ENCODE peak calls at places on chromosome 2, in nine cellular contexts. One of them, this sample, is unnamed. For H3K4me1, the result is how much of the 10 kb centered on the place peaks cover.

GRCh38 chr2:183244300-183244849 is 120.1 kb downstream of the NUP35 start:
- DNase-seq in HepG2: no peak
- DNase-seq in uterus: no peak
- DNase-seq in body of pancreas: no peak
- DNase-seq in A549: no peak
- DNase-seq in heart left ventricle: no peak
- DNase-seq in vagina: no peak
- DNase-seq in right lobe of liver: no peak
- DNase-seq in transverse colon: no peak
- DNase-seq in this sample: no peak

GRCh38 chr2:217669831-217670230 is 333.0 kb downstream of the TNS1 start:
- DNase-seq in HepG2: no peak
- DNase-seq in uterus: no peak
- DNase-seq in body of pancreas: no peak
- DNase-seq in A549: no peak
- DNase-seq in heart left ventricle: no peak
- DNase-seq in vagina: no peak
- DNase-seq in right lobe of liver: no peak
- DNase-seq in transverse colon: no peak
- DNase-seq in this sample: no peak

GRCh38 chr2:162092656-162093556 is 18.9 kb upstream of the DPP4 start:
- DNase-seq in HepG2: no peak
- DNase-seq in uterus: peak
- DNase-seq in body of pancreas: peak
- DNase-seq in A549: no peak
- DNase-seq in heart left ventricle: peak
- DNase-seq in vagina: no peak
- DNase-seq in right lobe of liver: no peak
- DNase-seq in transverse colon: no peak
- DNase-seq in this sample: peak

GRCh38 chr2:210816769-210817168 is 260.4 kb downstream of the CPS1 start:
- DNase-seq in HepG2: no peak
- DNase-seq in uterus: no peak
- DNase-seq in body of pancreas: no peak
- DNase-seq in A549: no peak
- DNase-seq in heart left ventricle: no peak
- DNase-seq in vagina: no peak
- DNase-seq in right lobe of liver: no peak
- DNase-seq in transverse colon: no peak
- DNase-seq in this sample: no peak

GRCh38 chr2:39024833-39025232 is 96.0 kb downstream of the SOS1 start:
- DNase-seq in HepG2: no peak
- DNase-seq in uterus: no peak
- DNase-seq in body of pancreas: no peak
- DNase-seq in A549: no peak
- DNase-seq in heart left ventricle: no peak
- DNase-seq in vagina: no peak
- DNase-seq in right lobe of liver: no peak
- DNase-seq in transverse colon: no peak
- DNase-seq in this sample: no peak

GRCh38 chr2:214376631-214377624 is 33.9 kb upstream of the VWC2L start:
- DNase-seq in HepG2: no peak
- DNase-seq in uterus: no peak
- DNase-seq in body of pancreas: no peak
- DNase-seq in A549: no peak
- DNase-seq in heart left ventricle: no peak
- DNase-seq in vagina: no peak
- DNase-seq in right lobe of liver: no peak
- DNase-seq in transverse colon: no peak
- DNase-seq in this sample: no peak

GRCh38 chr2:7878786-7879515 is 802.9 kb upstream of the ID2 start:
- DNase-seq in HepG2: no peak
- DNase-seq in uterus: no peak
- DNase-seq in body of pancreas: no peak
- DNase-seq in A549: no peak
- DNase-seq in heart left ventricle: no peak
- DNase-seq in vagina: no peak
- DNase-seq in right lobe of liver: no peak
- DNase-seq in transverse colon: no peak
- DNase-seq in this sample: no peak

GRCh38 chr2:216284708-216285107 is 87.6 kb downstream of the MARCHF4 start:
- DNase-seq in HepG2: no peak
- DNase-seq in uterus: no peak
- DNase-seq in body of pancreas: no peak
- DNase-seq in A549: no peak
- DNase-seq in heart left ventricle: no peak
- DNase-seq in vagina: no peak
- DNase-seq in right lobe of liver: no peak
- DNase-seq in transverse colon: no peak
- DNase-seq in this sample: no peak

GRCh38 chr2:218777276-218777990 is 4.5 kb upstream of the CYP27A1 start:
- DNase-seq in HepG2: no peak
- DNase-seq in uterus: no peak
- DNase-seq in body of pancreas: no peak
- DNase-seq in A549: no peak
- DNase-seq in heart left ventricle: no peak
- DNase-seq in vagina: no peak
- DNase-seq in right lobe of liver: no peak
- DNase-seq in transverse colon: no peak
- DNase-seq in this sample: no peak

GRCh38 chr2:158686166-158686792 is 108.8 kb upstream of the DAPL1 start:
- DNase-seq in HepG2: no peak
- DNase-seq in uterus: no peak
- DNase-seq in body of pancreas: no peak
- DNase-seq in A549: no peak
- DNase-seq in heart left ventricle: no peak
- DNase-seq in vagina: no peak
- DNase-seq in right lobe of liver: no peak
- DNase-seq in transverse colon: no peak
- DNase-seq in this sample: no peak

GRCh38 chr2:190407246-190407661 is 901 bp upstream of the MFSD6 start:
- DNase-seq in HepG2: no peak
- DNase-seq in uterus: no peak
- DNase-seq in body of pancreas: no peak
- DNase-seq in A549: no peak
- DNase-seq in heart left ventricle: no peak
- DNase-seq in vagina: no peak
- DNase-seq in right lobe of liver: no peak
- DNase-seq in transverse colon: no peak
- DNase-seq in this sample: no peak

GRCh38 chr2:26190369-26190768 is 17.5 kb downstream of the GAREM2 start:
- DNase-seq in HepG2: no peak
- DNase-seq in uterus: no peak
- DNase-seq in body of pancreas: no peak
- DNase-seq in A549: no peak
- DNase-seq in heart left ventricle: no peak
- DNase-seq in vagina: no peak
- DNase-seq in right lobe of liver: no peak
- DNase-seq in transverse colon: no peak
- DNase-seq in this sample: no peak

GRCh38 chr2:218290316-218291261 is 1.7 kb downstream of the TMBIM1 start:
- DNase-seq in HepG2: no peak
- DNase-seq in uterus: no peak
- DNase-seq in body of pancreas: no peak
- DNase-seq in A549: no peak
- DNase-seq in heart left ventricle: no peak
- DNase-seq in vagina: no peak
- DNase-seq in right lobe of liver: no peak
- DNase-seq in transverse colon: peak
- DNase-seq in this sample: peak

GRCh38 chr2:55093381-55093780 is 43.1 kb upstream of the RTN4 start:
- DNase-seq in HepG2: no peak
- DNase-seq in uterus: no peak
- DNase-seq in body of pancreas: no peak
- DNase-seq in A549: no peak
- DNase-seq in heart left ventricle: no peak
- DNase-seq in vagina: no peak
- DNase-seq in right lobe of liver: no peak
- DNase-seq in transverse colon: no peak
- DNase-seq in this sample: no peak

GRCh38 chr2:109722026-109722425 is 72.1 kb upstream of the RGPD5 start:
- DNase-seq in HepG2: no peak
- DNase-seq in uterus: no peak
- DNase-seq in body of pancreas: peak
- DNase-seq in A549: no peak
- DNase-seq in heart left ventricle: no peak
- DNase-seq in vagina: peak
- DNase-seq in right lobe of liver: no peak
- DNase-seq in transverse colon: no peak
- DNase-seq in this sample: peak

DNA sequence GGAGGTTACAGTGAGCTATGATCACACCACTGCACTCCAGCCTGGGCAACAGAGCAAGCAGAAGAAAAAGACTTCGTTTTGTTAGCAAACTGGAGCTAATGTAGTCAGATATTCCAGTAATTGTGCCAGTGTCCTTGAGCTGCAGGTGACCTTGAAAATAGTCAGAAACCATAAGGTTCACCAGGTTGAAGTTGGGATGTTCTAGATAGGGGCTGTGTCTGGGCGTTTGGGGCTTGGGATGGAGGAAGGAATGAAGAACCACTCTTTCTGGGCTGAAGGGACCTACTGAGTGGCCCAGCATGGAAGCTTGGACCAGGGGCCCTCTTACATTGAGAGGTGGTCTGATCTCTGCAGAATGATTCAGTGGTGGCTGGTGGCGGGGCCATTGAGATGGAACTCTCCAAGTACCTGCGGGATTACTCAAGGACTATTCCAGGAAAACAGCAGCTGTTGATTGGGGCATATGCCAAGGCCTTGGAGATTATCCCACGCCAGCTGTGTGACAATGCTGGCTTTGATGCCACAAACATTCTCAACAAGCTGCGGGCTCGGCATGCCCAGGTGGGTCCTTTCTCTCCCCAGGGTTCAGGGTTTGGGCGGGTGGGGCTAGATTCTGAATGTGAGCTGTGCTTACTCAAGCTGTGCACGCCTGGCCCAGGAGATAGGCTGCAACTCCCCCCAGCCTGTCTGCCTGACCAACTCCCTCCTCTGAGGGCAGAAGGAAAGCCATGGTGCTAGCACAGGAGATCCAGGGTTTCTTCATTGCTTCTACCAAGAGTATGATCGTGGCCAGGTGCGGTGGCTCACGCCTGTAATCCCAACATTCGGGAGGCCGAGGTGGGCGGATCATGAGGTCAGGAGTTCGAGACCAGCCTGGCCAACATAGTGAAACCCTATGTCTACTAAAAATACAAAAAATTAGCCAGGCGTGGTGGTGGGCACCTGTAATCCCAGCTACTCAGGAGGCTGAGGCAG is 17.1 kb downstream of the CCT7 start:
- DNase-seq in HepG2: no peak
- DNase-seq in uterus: no peak
- DNase-seq in body of pancreas: peak
- DNase-seq in A549: no peak
- DNase-seq in heart left ventricle: no peak
- DNase-seq in vagina: no peak
- DNase-seq in right lobe of liver: no peak
- DNase-seq in transverse colon: no peak
- DNase-seq in this sample: no peak
- H3K27ac ChIP-seq in HepG2: no peak
- H3K27ac ChIP-seq in uterus: no peak
- H3K27ac ChIP-seq in body of pancreas: peak
- H3K27ac ChIP-seq in A549: no peak
- H3K27ac ChIP-seq in heart left ventricle: no peak
- H3K27ac ChIP-seq in vagina: no peak
- H3K27ac ChIP-seq in right lobe of liver: no peak
- H3K27ac ChIP-seq in transverse colon: no peak
- H3K27ac ChIP-seq in this sample: no peak

DNA sequence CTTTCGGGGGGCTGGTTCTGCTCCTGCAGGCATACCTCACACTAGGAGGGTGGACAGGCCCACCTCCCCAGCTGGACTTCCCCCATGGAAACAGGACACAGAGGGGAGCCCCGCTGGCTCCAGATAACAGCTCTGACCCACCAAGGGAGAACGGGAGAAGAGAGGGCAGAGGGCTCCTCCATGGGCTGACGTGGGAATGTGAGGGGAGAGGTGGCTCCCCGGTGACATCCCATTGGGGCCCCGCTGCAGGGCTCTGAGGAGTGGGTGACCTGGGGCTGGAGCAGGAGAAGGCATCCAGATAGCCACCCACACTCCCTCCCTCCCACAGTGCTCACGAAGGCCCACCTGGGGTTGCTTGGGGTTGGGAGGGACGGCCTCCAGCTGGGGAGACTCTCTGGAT is 45.9 kb downstream of the FBLN7 start:
- DNase-seq in HepG2: no peak
- DNase-seq in uterus: no peak
- DNase-seq in body of pancreas: no peak
- DNase-seq in A549: no peak
- DNase-seq in heart left ventricle: no peak
- DNase-seq in vagina: peak
- DNase-seq in right lobe of liver: no peak
- DNase-seq in transverse colon: no peak
- DNase-seq in this sample: no peak
- H3K4me1 ChIP-seq in HepG2: under half
- H3K4me1 ChIP-seq in uterus: under half
- H3K4me1 ChIP-seq in body of pancreas: under half
- H3K4me1 ChIP-seq in A549: under half
- H3K4me1 ChIP-seq in heart left ventricle: under half
- H3K4me1 ChIP-seq in vagina: under half
- H3K4me1 ChIP-seq in right lobe of liver: under half
- H3K4me1 ChIP-seq in transverse colon: under half
- H3K4me1 ChIP-seq in this sample: under half

DNA sequence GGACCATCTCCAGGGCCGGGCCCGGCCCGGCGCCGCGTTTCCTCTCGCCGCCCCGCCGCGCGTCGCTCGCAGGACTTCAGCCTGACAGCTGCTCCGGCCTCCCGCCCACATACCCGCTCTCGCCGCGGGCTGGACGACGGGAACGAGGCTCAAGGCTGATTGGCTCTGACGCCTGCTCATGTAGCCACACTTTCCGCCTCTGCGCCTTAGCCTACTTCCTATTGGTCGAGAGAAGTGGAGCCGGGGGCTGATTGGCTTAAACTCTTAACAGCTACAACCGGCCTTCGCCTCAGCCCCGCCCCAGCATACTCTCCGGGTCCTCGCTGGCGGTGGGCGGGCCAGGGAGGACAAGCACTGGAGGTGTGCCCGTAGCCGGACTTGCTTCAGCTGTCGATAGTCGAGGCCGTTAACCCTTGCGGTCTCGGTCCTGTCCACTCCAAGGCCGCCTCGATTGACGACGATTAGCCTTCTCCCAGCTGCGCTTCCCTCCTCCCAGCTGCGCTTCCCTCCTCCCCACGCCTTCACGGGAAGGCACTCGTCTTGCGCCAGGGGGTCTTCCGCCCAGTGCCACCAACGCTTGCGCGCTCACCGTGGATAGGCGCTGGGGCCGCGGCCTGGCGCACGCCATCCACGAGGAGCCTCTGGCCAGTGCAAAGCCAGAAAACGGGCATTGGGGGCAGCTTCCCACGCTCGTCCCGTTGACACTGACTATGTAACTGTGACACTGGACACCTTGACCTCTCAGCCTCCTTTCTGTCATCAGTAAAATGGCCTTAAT is at the start of gene PRADC1:
- DNase-seq in HepG2: peak
- DNase-seq in uterus: peak
- DNase-seq in body of pancreas: peak
- DNase-seq in A549: peak
- DNase-seq in heart left ventricle: peak
- DNase-seq in vagina: no peak
- DNase-seq in right lobe of liver: peak
- DNase-seq in transverse colon: peak
- DNase-seq in this sample: peak
- TF ChIP-seq POLR2A in HepG2: peak
- TF ChIP-seq POLR2A in uterus: no peak
- TF ChIP-seq POLR2A in body of pancreas: no peak
- TF ChIP-seq POLR2A in A549: peak
- TF ChIP-seq POLR2A in heart left ventricle: no peak
- TF ChIP-seq POLR2A in vagina: no peak
- TF ChIP-seq POLR2A in right lobe of liver: peak
- TF ChIP-seq POLR2A in transverse colon: peak
- TF ChIP-seq POLR2A in this sample: peak

GRCh38 chr2:20516646-20517341 is 69.9 kb downstream of the RHOB start:
- DNase-seq in HepG2: peak
- DNase-seq in uterus: no peak
- DNase-seq in body of pancreas: peak
- DNase-seq in A549: no peak
- DNase-seq in heart left ventricle: no peak
- DNase-seq in vagina: no peak
- DNase-seq in right lobe of liver: no peak
- DNase-seq in transverse colon: no peak
- DNase-seq in this sample: no peak
- H3K27ac ChIP-seq in HepG2: no peak
- H3K27ac ChIP-seq in uterus: no peak
- H3K27ac ChIP-seq in body of pancreas: peak
- H3K27ac ChIP-seq in A549: peak
- H3K27ac ChIP-seq in heart left ventricle: peak
- H3K27ac ChIP-seq in vagina: peak
- H3K27ac ChIP-seq in right lobe of liver: no peak
- H3K27ac ChIP-seq in transverse colon: peak
- H3K27ac ChIP-seq in this sample: no peak

This sample was measured in adrenal gland.